ENCODE peak calls at places on chromosomes 2 and 18, in four cellular contexts. L is mammary epithelial cell, F is PC-3, M is fibroblast of lung. J is an unnamed sample.

GRCh38 chr18:28163201-28163778 is 13.6 kb downstream of the CDH2 start:
- DNase-seq in L (no peak), F (peak; percentile 42), M (peak; percentile 87), J (no peak)

GRCh38 chr2:85156141-85156540 is 22.9 kb downstream of the TCF7L1 start:
- DNase-seq in L (no peak), F (no peak), M (peak; percentile 82), J (no peak)

GRCh38 chr2:113812204-113812603 is 55.8 kb upstream of the SLC35F5 start:
- DNase-seq in L (no peak), F (no peak), M (peak; percentile 18), J (no peak)

GRCh38 chr2:109448946-109449788 is 164.6 kb downstream of the SEPTIN10 start:
- DNase-seq in L (peak; percentile 36), F (peak; percentile 62), M (peak; percentile 44), J (no peak)

GRCh38 chr2:74764429-74765272 is 69.3 kb upstream of the HK2 start:
- DNase-seq in L (no peak), F (no peak), M (peak; percentile 9), J (no peak)

GRCh38 chr2:128563348-128563687 is 244.7 kb upstream of the HS6ST1 start:
- DNase-seq in L (no peak), F (no peak), M (peak; percentile 99), J (no peak)

GRCh38 chr18:75160315-75160714 is 48.6 kb downstream of the PTGR3 start:
- DNase-seq in L (no peak), F (no peak), M (peak; percentile 7), J (peak; percentile 32)

GRCh38 chr2:31270136-31270535 is 36.2 kb downstream of the EHD3 start:
- DNase-seq in L (peak; percentile 78), F (peak; percentile 80), M (peak; percentile 66), J (no peak)

GRCh38 chr2:1052671-1053270 is 102.1 kb downstream of the SNTG2 start:
- DNase-seq in L (no peak), F (no peak), M (peak; percentile 45), J (no peak)

GRCh38 chr2:136116813-136117390 is 1.0 kb downstream of the CXCR4 start:
- DNase-seq in L (peak; percentile 6), F (no peak), M (no peak), J (peak; percentile 51)

GRCh38 chr2:120428748-120429147 is 82.8 kb downstream of the INHBB start:
- DNase-seq in L (no peak), F (no peak), M (no peak), J (no peak)

DNA sequence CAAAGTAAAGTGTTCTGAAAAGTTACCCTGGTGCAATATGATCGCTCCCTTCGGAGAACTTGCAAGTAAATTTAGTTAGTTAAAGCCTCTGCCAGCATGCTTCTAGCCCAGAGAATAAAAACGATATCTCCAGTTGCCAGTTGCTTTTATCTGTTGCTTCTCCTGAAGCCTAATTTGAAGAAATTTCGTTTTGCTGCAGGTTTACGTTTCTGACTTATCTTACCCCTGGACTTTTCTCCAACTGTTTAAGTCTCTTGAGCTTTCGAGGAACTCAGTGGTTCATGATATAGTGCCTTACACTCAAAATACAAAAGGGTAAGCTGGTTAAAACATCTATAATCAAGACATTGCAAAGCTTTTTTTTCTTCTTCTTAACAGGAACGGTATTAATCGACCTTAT is 131.1 kb downstream of the FAM161A start:
- DNase-seq in L (no peak), F (no peak), M (no peak), J (no peak)
- TF ChIP-seq EZH2 in L (no peak), F (no peak), M (no peak), J (no peak)

GRCh38 chr2:119425620-119426395 is 5.8 kb upstream of the TMEM37 start:
- DNase-seq in L (no peak), F (no peak), M (no peak), J (no peak)

GRCh38 chr2:119428488-119429224 is 3.0 kb upstream of the TMEM37 start:
- DNase-seq in L (no peak), F (no peak), M (no peak), J (no peak)

GRCh38 chr2:119426396-119426675 is 5.3 kb upstream of the TMEM37 start:
- DNase-seq in L (no peak), F (no peak), M (no peak), J (no peak)

GRCh38 chr2:119427756-119428155 is 3.9 kb upstream of the TMEM37 start:
- DNase-seq in L (no peak), F (no peak), M (no peak), J (no peak)

DNA sequence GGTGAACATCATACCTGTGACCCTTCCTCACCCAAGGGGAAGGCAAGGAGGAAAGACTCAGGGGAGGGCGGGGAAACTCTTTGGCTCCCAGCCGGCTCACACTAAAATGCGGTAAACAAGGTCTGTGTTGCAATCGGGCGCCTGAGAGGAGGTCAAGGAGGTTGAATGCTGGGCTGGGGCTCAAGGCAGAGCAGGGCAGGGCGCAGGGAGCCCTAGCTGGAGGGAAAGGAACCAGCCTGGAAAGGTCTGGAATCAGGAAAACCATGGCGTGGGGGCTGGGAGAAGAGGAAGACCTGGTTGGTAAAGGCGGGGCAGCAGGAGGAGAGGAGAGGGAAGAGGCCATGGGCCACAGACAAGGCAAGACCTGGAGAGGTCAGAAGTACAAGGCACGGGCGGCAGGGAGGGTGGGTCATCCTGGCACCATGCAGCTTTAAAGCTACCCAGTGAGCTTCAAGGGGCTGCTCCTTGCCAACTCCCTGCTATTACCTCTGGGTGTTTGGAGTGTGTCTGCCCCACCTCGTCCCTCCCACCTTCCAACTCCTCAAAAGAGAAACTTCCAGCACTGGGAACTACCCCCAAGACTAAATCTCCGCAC is 4.8 kb upstream of the TMEM37 start:
- DNase-seq in L (no peak), F (no peak), M (no peak), J (no peak)
- TF ChIP-seq EZH2 in L (no peak), F (no peak), M (no peak), J (no peak)

DNA sequence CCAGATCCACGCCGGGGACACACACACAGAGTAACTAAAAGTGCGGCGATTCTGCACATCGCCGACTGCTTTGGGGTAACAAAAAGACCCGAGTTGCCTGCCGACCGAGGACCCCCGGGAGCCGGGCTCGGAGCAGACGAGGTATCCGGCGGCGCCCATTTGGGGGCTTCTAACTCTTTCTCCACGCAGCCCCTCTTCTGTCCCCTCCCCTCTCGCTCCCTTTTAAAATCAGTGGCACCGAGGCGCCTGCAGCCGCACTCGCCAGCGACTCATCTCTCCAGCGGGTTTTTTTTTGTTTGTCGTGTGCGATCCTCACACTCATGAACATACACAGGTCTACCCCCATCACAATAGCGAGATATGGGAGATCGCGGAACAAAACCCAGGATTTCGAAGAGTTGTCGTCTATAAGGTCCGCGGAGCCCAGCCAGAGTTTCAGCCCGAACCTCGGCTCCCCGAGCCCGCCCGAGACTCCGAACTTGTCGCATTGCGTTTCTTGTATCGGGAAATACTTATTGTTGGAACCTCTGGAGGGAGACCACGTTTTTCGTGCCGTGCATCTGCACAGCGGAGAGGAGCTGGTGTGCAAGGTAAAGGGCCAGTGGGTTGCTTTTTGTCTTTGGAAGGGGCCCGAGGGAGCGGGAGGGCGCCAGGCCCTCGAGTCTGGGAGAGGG is 1.4 kb downstream of the TRIB2 start:
- DNase-seq in L (peak; percentile 47), F (peak; percentile 60), M (peak; percentile 26), J (peak; percentile 69)
- TF ChIP-seq EZH2 in L (no peak), F (no peak), M (no peak), J (no peak)

DNA sequence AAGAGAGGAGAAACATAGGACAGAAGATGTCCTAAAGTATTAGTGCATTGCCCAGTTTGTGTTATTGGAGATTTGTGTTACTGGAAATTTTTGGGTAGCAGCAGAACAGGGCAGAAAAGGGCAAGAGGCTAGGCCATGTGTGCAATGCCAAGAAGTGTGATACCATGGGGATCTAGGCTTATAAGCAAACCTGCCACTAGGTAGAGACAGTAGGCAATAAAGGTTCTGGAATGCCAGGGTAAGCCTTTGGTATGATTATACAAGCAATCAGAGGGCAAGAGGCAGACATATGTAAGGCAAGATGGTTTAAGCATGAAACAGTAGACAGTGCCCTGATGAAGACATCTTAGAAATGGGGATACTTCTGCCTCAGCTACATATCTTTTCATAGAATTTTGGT is 12.3 kb upstream of the CERS6 start:
- DNase-seq in L (peak; percentile 42), F (peak; percentile 17), M (no peak), J (no peak)
- TF ChIP-seq EZH2 in L (no peak), F (no peak), M (no peak), J (no peak)

GRCh38 chr18:48441405-48441881 is 32.3 kb upstream of the ZBTB7C start:
- DNase-seq in L (no peak), F (no peak), M (peak; percentile 29), J (no peak)
- TF ChIP-seq EZH2 in L (no peak), F (no peak), M (no peak), J (no peak)

GRCh38 chr18:47248610-47249343 is 2.7 kb downstream of the SKOR2 start:
- DNase-seq in L (peak; percentile 4), F (no peak), M (no peak), J (peak; percentile 56)
- TF ChIP-seq EZH2 in L (peak; percentile 82), F (no peak), M (peak; percentile 91), J (peak; percentile 98)

GRCh38 chr18:57439617-57439975 is 4.4 kb downstream of the ONECUT2 start:
- DNase-seq in L (no peak), F (no peak), M (no peak), J (peak; percentile 84)
- TF ChIP-seq EZH2 in L (no peak), F (no peak), M (no peak), J (no peak)

GRCh38 chr2:172086349-172087190 is 1.3 kb downstream of the DLX1 start:
- DNase-seq in L (no peak), F (peak; percentile 57), M (no peak), J (peak; percentile 94)

GRCh38 chr2:172087780-172088244 is 2.5 kb downstream of the DLX1 start:
- DNase-seq in L (no peak), F (no peak), M (no peak), J (peak; percentile 66)

GRCh38 chr2:172085460-172086159 is at the start of gene DLX1:
- DNase-seq in L (no peak), F (no peak), M (no peak), J (peak; percentile 46)

GRCh38 chr2:172088245-172089004 is 3.1 kb downstream of the DLX1 start:
- DNase-seq in L (no peak), F (no peak), M (no peak), J (peak; percentile 67)

GRCh38 chr2:172087191-172087779 is 2.0 kb downstream of the DLX1 start:
- DNase-seq in L (no peak), F (no peak), M (no peak), J (no peak)
- TF ChIP-seq EZH2 in L (no peak), F (no peak), M (no peak), J (no peak)

DNA sequence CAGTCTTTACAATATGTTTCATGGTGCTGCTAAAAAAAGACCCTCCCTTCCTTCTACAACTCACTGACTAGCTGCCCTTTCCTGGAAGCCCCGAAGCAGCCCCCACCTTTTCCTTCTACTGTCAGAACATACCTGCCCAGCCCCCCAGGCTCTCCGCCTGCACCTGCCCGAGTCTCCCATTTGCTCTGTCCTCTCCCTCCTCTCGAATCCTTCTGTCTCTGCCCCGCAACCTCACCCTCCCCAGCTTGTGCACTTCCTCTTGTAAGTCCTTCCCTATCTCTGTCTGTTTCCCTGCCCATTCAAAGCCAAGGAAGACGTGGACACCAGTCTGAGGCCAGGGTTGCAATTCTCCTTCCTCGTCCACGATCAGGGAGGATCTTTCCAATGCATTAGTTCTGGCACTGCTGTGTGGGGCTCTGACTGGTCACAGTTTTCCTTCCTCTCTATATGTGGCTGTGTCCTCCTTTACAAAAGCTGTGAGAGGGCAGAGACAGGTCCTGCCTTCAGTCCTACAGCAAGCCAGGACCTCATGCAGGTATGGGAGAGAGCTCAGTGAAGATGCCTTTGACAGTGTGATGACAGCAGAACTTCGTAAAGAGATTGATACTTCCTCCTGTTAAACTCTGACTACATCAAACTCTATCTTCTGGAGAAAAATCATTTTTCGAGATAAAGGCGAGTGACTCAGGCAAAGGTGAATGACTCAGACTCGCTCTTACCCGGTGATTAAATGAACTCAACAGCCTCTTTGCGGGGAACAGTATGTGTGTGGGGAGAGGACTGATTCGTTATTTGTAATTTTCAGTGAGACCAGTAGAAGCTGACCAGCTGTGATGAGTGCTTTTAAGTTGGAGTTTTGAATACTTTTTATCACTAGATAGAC is 14.2 kb downstream of the TNFRSF11A start:
- DNase-seq in L (peak; percentile 86), F (peak; percentile 89), M (peak; percentile 89), J (no peak)
- TF ChIP-seq EZH2 in L (no peak), F (no peak), M (no peak), J (no peak)

J was measured in neural progenitor cell.